ENCODE peak calls at places on chromosomes 13 and 19, in four cellular contexts. One of them, this sample, is unnamed.

GRCh38 chr13:41622545-41623429 is 165.4 kb downstream of the RGCC start:
- DNase-seq in psoas muscle: no peak
- DNase-seq in CD4-positive, alpha-beta T cell: no peak
- DNase-seq in transverse colon: no peak
- DNase-seq in this sample: no peak

GRCh38 chr13:33725340-33725739 is 92.6 kb upstream of the RFC3 start:
- DNase-seq in transverse colon: no peak
- DNase-seq in psoas muscle: no peak
- DNase-seq in CD4-positive, alpha-beta T cell: no peak
- DNase-seq in this sample: no peak

GRCh38 chr19:31013391-31013975 is 335.8 kb downstream of the TSHZ3 start:
- DNase-seq in transverse colon: no peak
- DNase-seq in CD4-positive, alpha-beta T cell: no peak
- DNase-seq in psoas muscle: no peak
- DNase-seq in this sample: no peak

GRCh38 chr19:16161848-16162247 is 11.5 kb downstream of the CIB3 start:
- DNase-seq in transverse colon: no peak
- DNase-seq in CD4-positive, alpha-beta T cell: no peak
- DNase-seq in psoas muscle: no peak
- DNase-seq in this sample: no peak

GRCh38 chr19:57334191-57334590 is 13.9 kb downstream of the ZNF543 start:
- DNase-seq in transverse colon: no peak
- DNase-seq in CD4-positive, alpha-beta T cell: no peak
- DNase-seq in psoas muscle: no peak
- DNase-seq in this sample: no peak

GRCh38 chr19:2058570-2059421 is 7.8 kb upstream of the MKNK2 start:
- DNase-seq in psoas muscle: no peak
- DNase-seq in CD4-positive, alpha-beta T cell: no peak
- DNase-seq in transverse colon: peak
- DNase-seq in this sample: no peak

GRCh38 chr13:23289917-23290357 is 109.2 kb downstream of the SGCG start:
- DNase-seq in transverse colon: no peak
- DNase-seq in psoas muscle: no peak
- DNase-seq in CD4-positive, alpha-beta T cell: no peak
- DNase-seq in this sample: no peak

GRCh38 chr13:33606692-33607091 is 211.3 kb upstream of the RFC3 start:
- DNase-seq in psoas muscle: no peak
- DNase-seq in transverse colon: no peak
- DNase-seq in CD4-positive, alpha-beta T cell: no peak
- DNase-seq in this sample: no peak

GRCh38 chr19:39319892-39320168 is 833 bp downstream of the LRFN1 start:
- DNase-seq in psoas muscle: no peak
- DNase-seq in transverse colon: no peak
- DNase-seq in CD4-positive, alpha-beta T cell: no peak
- DNase-seq in this sample: no peak

GRCh38 chr13:110061270-110061669 is 245.7 kb downstream of the COL4A1 start:
- DNase-seq in CD4-positive, alpha-beta T cell: no peak
- DNase-seq in transverse colon: no peak
- DNase-seq in psoas muscle: no peak
- DNase-seq in this sample: no peak
- TF ChIP-seq CTCF in CD4-positive, alpha-beta T cell: no peak
- TF ChIP-seq CTCF in transverse colon: no peak
- TF ChIP-seq CTCF in psoas muscle: no peak
- TF ChIP-seq CTCF in this sample: no peak

GRCh38 chr19:45848922-45849321 is 14.0 kb downstream of the SYMPK start:
- DNase-seq in psoas muscle: no peak
- DNase-seq in transverse colon: no peak
- DNase-seq in CD4-positive, alpha-beta T cell: no peak
- DNase-seq in this sample: no peak
- TF ChIP-seq CTCF in psoas muscle: no peak
- TF ChIP-seq CTCF in transverse colon: no peak
- TF ChIP-seq CTCF in CD4-positive, alpha-beta T cell: no peak
- TF ChIP-seq CTCF in this sample: peak

GRCh38 chr19:42312370-42312769 is 739 bp upstream of the TMEM145 start:
- DNase-seq in CD4-positive, alpha-beta T cell: no peak
- DNase-seq in transverse colon: no peak
- DNase-seq in psoas muscle: no peak
- DNase-seq in this sample: no peak

GRCh38 chr19:42313840-42314755 is 989 bp downstream of the TMEM145 start:
- DNase-seq in transverse colon: no peak
- DNase-seq in CD4-positive, alpha-beta T cell: no peak
- DNase-seq in psoas muscle: no peak
- DNase-seq in this sample: no peak

GRCh38 chr19:42313096-42313839 is at the start of gene TMEM145:
- DNase-seq in psoas muscle: peak
- DNase-seq in transverse colon: peak
- DNase-seq in CD4-positive, alpha-beta T cell: no peak
- DNase-seq in this sample: peak

GRCh38 chr19:42309686-42310085 is 3.4 kb upstream of the TMEM145 start:
- DNase-seq in transverse colon: no peak
- DNase-seq in psoas muscle: no peak
- DNase-seq in CD4-positive, alpha-beta T cell: no peak
- DNase-seq in this sample: no peak

GRCh38 chr19:42311612-42312160 is 1.4 kb upstream of the TMEM145 start:
- DNase-seq in transverse colon: no peak
- DNase-seq in CD4-positive, alpha-beta T cell: no peak
- DNase-seq in psoas muscle: no peak
- DNase-seq in this sample: no peak
- TF ChIP-seq CTCF in transverse colon: no peak
- TF ChIP-seq CTCF in CD4-positive, alpha-beta T cell: no peak
- TF ChIP-seq CTCF in psoas muscle: no peak
- TF ChIP-seq CTCF in this sample: no peak

GRCh38 chr19:50258918-50259372 is 55.5 kb downstream of the MYH14 start:
- DNase-seq in psoas muscle: peak
- DNase-seq in transverse colon: peak
- DNase-seq in CD4-positive, alpha-beta T cell: no peak
- DNase-seq in this sample: no peak
- TF ChIP-seq CTCF in psoas muscle: peak
- TF ChIP-seq CTCF in transverse colon: peak
- TF ChIP-seq CTCF in CD4-positive, alpha-beta T cell: no peak
- TF ChIP-seq CTCF in this sample: peak

GRCh38 chr19:48333467-48334384 is 8.4 kb downstream of the EMP3 start:
- DNase-seq in CD4-positive, alpha-beta T cell: peak
- DNase-seq in transverse colon: peak
- DNase-seq in psoas muscle: peak
- DNase-seq in this sample: peak
- TF ChIP-seq CTCF in CD4-positive, alpha-beta T cell: peak
- TF ChIP-seq CTCF in transverse colon: peak
- TF ChIP-seq CTCF in psoas muscle: peak
- TF ChIP-seq CTCF in this sample: peak

GRCh38 chr13:43965446-43965845 is 85.7 kb downstream of the LACC1 start:
- DNase-seq in CD4-positive, alpha-beta T cell: no peak
- DNase-seq in transverse colon: no peak
- DNase-seq in psoas muscle: no peak
- DNase-seq in this sample: no peak

GRCh38 chr13:43963726-43964125 is 84.0 kb downstream of the LACC1 start:
- DNase-seq in psoas muscle: no peak
- DNase-seq in transverse colon: no peak
- DNase-seq in CD4-positive, alpha-beta T cell: peak
- DNase-seq in this sample: no peak

GRCh38 chr13:43959291-43959690 is 79.6 kb downstream of the LACC1 start:
- DNase-seq in CD4-positive, alpha-beta T cell: no peak
- DNase-seq in transverse colon: no peak
- DNase-seq in psoas muscle: no peak
- DNase-seq in this sample: no peak

GRCh38 chr13:43964698-43965097 is 85.0 kb downstream of the LACC1 start:
- DNase-seq in CD4-positive, alpha-beta T cell: no peak
- DNase-seq in transverse colon: no peak
- DNase-seq in psoas muscle: no peak
- DNase-seq in this sample: no peak

DNA sequence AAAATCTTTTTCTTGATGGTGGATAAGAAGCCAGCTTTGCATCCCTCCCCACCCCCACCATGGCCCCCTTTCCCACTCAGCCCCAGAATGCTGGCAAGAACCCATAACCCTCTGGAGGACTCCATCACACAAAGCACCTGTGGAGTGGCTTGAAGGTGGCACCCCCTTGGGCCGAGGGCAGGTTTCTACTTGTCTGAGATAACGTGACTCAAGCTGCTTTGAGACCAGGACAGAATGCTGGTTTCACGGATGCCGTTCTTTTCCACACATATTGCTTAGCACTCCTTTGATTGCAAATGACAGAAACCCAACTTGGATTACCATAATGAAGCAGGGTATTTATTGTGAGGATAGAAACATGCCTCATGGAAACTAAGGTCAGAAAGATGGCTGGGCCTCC is 82.2 kb downstream of the LACC1 start:
- DNase-seq in psoas muscle: no peak
- DNase-seq in CD4-positive, alpha-beta T cell: no peak
- DNase-seq in transverse colon: no peak
- DNase-seq in this sample: no peak
- TF ChIP-seq CTCF in psoas muscle: no peak
- TF ChIP-seq CTCF in CD4-positive, alpha-beta T cell: no peak
- TF ChIP-seq CTCF in transverse colon: no peak
- TF ChIP-seq CTCF in this sample: no peak

DNA sequence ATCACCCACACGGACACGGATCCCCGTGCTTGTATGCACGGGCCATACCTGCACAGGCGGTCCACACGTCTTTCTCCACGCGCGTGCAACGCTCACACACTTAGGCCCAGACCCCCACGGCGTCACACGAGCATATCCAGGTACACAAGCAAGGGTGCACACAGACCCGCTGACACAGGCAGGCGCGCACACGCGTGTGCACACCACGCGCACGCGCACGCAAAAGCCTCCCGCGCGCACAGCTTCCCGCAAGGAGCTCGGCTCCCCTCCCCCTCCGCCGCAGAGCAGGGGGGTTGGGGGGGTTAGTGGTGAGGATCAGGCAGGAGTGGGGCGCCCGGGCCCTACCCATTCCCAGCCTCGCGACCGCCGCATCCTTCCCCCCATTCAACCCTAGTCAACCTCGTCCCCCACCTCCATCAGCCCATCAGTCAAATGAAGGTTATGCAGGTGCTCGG is 407 bp downstream of the RAB3A start:
- DNase-seq in psoas muscle: peak
- DNase-seq in CD4-positive, alpha-beta T cell: peak
- DNase-seq in transverse colon: peak
- DNase-seq in this sample: no peak
- TF ChIP-seq CTCF in psoas muscle: no peak
- TF ChIP-seq CTCF in CD4-positive, alpha-beta T cell: no peak
- TF ChIP-seq CTCF in transverse colon: no peak
- TF ChIP-seq CTCF in this sample: no peak

GRCh38 chr19:13038306-13039210 is 43.3 kb downstream of the NFIX start:
- DNase-seq in transverse colon: no peak
- DNase-seq in CD4-positive, alpha-beta T cell: no peak
- DNase-seq in psoas muscle: no peak
- DNase-seq in this sample: no peak
- TF ChIP-seq CTCF in transverse colon: no peak
- TF ChIP-seq CTCF in CD4-positive, alpha-beta T cell: no peak
- TF ChIP-seq CTCF in psoas muscle: peak
- TF ChIP-seq CTCF in this sample: peak

GRCh38 chr19:48239120-48239519 is 16.6 kb downstream of the CARD8 start:
- DNase-seq in transverse colon: no peak
- DNase-seq in psoas muscle: no peak
- DNase-seq in CD4-positive, alpha-beta T cell: no peak
- DNase-seq in this sample: no peak
- TF ChIP-seq CTCF in transverse colon: no peak
- TF ChIP-seq CTCF in psoas muscle: no peak
- TF ChIP-seq CTCF in CD4-positive, alpha-beta T cell: no peak
- TF ChIP-seq CTCF in this sample: no peak

GRCh38 chr19:18893573-18894253 is 2.2 kb downstream of the CERS1 start:
- DNase-seq in transverse colon: no peak
- DNase-seq in CD4-positive, alpha-beta T cell: no peak
- DNase-seq in psoas muscle: no peak
- DNase-seq in this sample: no peak
- TF ChIP-seq CTCF in transverse colon: no peak
- TF ChIP-seq CTCF in CD4-positive, alpha-beta T cell: no peak
- TF ChIP-seq CTCF in psoas muscle: no peak
- TF ChIP-seq CTCF in this sample: no peak